ENCODE peak calls at places on chromosomes 3 and 15, in seven cellular contexts. E is GM12878, Y is K562, K is HCT116, S is H1, J is HepG2, P is SK-N-SH. O is an unnamed sample.

GRCh38 chr3:119295816-119296484 is 1.8 kb downstream of the ARHGAP31 start:
- DNase-seq in K (no peak), P (no peak), J (no peak), E (no peak), S (no peak), Y (no peak), O (no peak)

GRCh38 chr15:101170568-101171350 is 81.1 kb downstream of the CHSY1 start:
- DNase-seq in S (no peak), K (no peak), Y (no peak), E (no peak), J (no peak), P (no peak), O (no peak)

GRCh38 chr3:107523361-107524213 is 825 bp downstream of the BBX start:
- DNase-seq in K (no peak), E (no peak), S (no peak), J (peak; percentile 5), Y (peak; percentile 44), P (peak; percentile 77), O (peak; percentile 69)

GRCh38 chr3:34405159-34405558 is 606.7 kb downstream of the PDCD6IP start:
- DNase-seq in S (no peak), J (no peak), Y (no peak), P (no peak), K (no peak), E (no peak), O (no peak)

GRCh38 chr3:195077611-195078540 is 193.1 kb downstream of the XXYLT1 start:
- DNase-seq in P (peak; percentile 56), Y (no peak), K (no peak), J (no peak), S (no peak), E (no peak), O (no peak)

GRCh38 chr15:61921093-61921492 is 139.2 kb downstream of the VPS13C start:
- DNase-seq in K (no peak), E (no peak), P (no peak), J (no peak), Y (no peak), S (no peak), O (no peak)

GRCh38 chr3:177041021-177041729 is 156.1 kb downstream of the TBL1XR1 start:
- DNase-seq in J (no peak), P (no peak), E (no peak), K (no peak), Y (no peak), S (no peak), O (peak; percentile 54)

GRCh38 chr3:84904212-84904611 is 54.6 kb upstream of the CADM2 start:
- DNase-seq in P (no peak), E (no peak), K (no peak), Y (no peak), J (no peak), S (no peak), O (no peak)

GRCh38 chr15:81308260-81308659 is 15.7 kb downstream of the STARD5 start:
- DNase-seq in Y (no peak), K (no peak), P (no peak), S (no peak), E (no peak), J (no peak), O (no peak)

GRCh38 chr15:25850154-25851111 is 12.7 kb downstream of the ATP10A start:
- DNase-seq in J (peak; percentile 74), K (no peak), S (no peak), E (peak; percentile 28), Y (peak; percentile 56), P (peak; percentile 67), O (peak; percentile 87)

GRCh38 chr3:53794597-53794996 is 51.6 kb downstream of the CHDH start:
- DNase-seq in P (no peak), E (no peak), S (no peak), Y (no peak), J (no peak), K (no peak), O (no peak)

GRCh38 chr3:53798144-53798543 is 48.1 kb downstream of the CHDH start:
- DNase-seq in S (no peak), K (no peak), E (no peak), J (no peak), P (no peak), Y (no peak), O (no peak)

GRCh38 chr3:53799338-53799865 is 46.8 kb downstream of the CHDH start:
- DNase-seq in S (no peak), K (no peak), P (no peak), Y (no peak), E (no peak), J (no peak), O (no peak)

GRCh38 chr3:53795176-53795575 is 51.0 kb downstream of the CHDH start:
- DNase-seq in J (no peak), K (no peak), P (no peak), S (no peak), E (no peak), Y (no peak), O (no peak)

DNA sequence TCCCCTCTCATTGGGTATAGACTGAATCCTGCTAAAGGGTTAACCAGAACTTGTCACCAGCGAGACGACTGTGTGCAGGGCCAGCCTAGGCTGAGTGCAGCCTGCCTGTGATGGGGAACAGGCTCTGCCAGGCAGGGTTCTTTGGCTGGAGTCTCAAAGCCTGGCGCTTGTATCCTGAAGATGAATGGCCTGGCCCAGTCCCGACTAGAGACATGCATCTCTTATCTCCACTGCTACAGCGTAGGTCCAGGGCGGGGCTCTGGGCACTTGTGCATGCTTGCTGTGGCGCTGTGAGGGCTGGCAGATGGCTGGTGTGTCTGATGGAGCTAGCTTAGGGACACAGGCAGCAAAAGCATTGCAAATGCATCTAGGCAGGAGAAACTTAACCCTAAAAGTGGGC is 50.1 kb downstream of the CHDH start:
- DNase-seq in Y (no peak), S (no peak), J (no peak), E (no peak), P (peak; percentile 91), K (no peak), O (no peak)
- TF ChIP-seq JUND in Y (no peak), S (no peak), J (no peak), E (no peak), P (no peak), K (no peak), O (no peak)

GRCh38 chr3:16140894-16141285 is 33.6 kb upstream of the GALNT15 start:
- DNase-seq in Y (no peak), S (no peak), P (no peak), J (no peak), E (no peak), K (no peak), O (no peak)

GRCh38 chr3:16137977-16138376 is 36.5 kb upstream of the GALNT15 start:
- DNase-seq in S (no peak), J (no peak), E (no peak), P (no peak), Y (no peak), K (no peak), O (no peak)

GRCh38 chr3:16142350-16143050 is 32.0 kb upstream of the GALNT15 start:
- DNase-seq in P (no peak), J (no peak), K (no peak), E (no peak), Y (no peak), S (no peak), O (no peak)

GRCh38 chr3:16137044-16137443 is 37.4 kb upstream of the GALNT15 start:
- DNase-seq in S (no peak), Y (no peak), J (no peak), E (no peak), K (no peak), P (no peak), O (no peak)

DNA sequence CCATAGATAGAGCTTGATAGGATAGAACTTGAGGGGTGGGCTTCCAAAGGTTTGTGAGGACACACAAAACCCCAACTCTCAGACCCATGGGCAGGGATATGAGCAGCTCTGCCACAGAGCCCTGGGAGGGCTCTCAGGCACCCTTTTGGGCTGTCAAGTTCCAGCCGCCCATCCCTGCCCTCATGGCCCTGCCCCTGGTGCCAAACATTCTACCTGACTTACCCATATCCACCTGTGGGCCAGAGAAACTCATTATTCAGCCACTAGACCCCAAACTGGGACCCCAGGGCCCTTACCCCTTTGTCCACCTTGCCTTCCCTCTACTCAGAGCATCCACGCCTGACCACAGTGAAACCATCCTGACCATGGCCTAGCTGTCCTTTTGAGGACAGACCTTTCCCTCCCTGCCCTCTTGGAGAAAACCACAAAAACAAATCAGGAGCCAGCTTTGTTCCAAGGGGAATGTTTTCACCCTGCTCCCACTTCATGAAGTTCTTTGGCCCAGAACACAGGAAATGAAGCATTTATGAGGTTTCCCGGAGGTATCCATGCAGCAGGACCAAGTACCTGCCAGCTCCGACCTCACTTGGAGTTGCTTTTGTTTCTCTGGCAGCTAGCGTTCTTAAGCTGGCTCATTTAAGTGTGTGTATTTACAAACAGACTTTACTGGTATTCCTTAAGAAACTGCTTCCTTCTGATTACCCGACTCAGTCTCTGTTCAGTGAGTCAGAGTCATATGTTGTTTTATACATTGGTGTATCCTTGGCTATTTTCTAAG is 34.2 kb upstream of the GALNT15 start:
- DNase-seq in E (no peak), S (no peak), K (no peak), Y (no peak), J (no peak), P (no peak), O (no peak)
- TF ChIP-seq JUND in E (no peak), S (no peak), K (no peak), Y (no peak), J (no peak), P (peak; percentile 13), O (no peak)

GRCh38 chr3:148884261-148884660 is 19.2 kb downstream of the CPA3 start:
- DNase-seq in E (no peak), Y (no peak), K (no peak), S (no peak), P (no peak), J (no peak), O (no peak)
- TF ChIP-seq JUND in E (no peak), Y (no peak), K (no peak), S (no peak), P (no peak), J (no peak), O (no peak)

DNA sequence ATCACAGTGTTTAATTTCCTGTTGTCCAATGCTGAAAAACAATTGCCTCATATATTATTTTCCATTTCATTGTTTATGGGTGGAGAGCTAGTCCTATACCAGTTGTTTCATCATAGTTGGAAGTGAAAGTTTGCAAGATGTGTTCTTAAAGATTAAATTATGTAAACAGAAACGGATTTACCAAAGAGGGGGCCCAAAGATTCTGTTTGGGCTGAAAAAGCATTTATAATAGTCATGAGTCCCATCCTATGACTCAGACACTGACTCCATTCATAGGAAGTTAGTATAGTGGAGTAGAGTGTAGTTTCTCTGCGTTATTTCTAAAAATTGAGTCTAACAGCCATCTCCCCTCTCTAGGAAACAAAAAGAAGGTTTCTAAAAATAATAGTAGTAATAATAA is 24.3 kb downstream of the NFKBIZ start:
- DNase-seq in S (no peak), K (no peak), J (no peak), P (no peak), Y (no peak), E (no peak), O (no peak)
- TF ChIP-seq JUND in S (no peak), K (no peak), J (no peak), P (peak; percentile 61), Y (no peak), E (no peak), O (no peak)

DNA sequence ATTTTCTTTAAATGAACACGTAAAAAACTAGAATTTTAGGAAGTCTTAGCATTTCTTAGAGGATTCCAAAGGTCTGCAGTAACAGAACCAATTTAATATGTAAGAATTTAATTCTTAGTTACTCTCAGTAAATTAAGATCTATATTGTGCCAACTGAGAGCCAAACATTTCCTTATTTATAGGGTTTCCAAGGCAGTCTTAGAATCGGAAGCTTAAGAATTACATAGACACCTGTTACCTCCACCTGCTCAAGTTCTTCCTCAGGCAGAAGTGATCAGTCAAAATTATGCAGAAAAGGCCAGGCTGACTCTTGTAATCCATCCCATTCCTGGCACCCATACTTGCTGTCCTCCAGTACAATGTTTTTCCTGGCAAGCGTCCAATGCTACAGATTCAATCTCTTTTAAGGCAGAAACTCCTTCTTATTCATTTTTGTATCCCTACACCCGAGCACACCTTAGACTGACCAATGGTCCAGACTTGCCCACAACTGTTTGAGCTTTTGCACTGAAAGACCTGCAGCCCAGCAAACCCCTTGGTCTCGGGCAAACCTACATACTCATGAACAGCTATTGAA is 64.3 kb downstream of the NCEH1 start:
- DNase-seq in Y (peak; percentile 17), K (no peak), J (no peak), P (peak; percentile 22), S (no peak), E (no peak), O (no peak)
- TF ChIP-seq JUND in Y (no peak), K (no peak), J (no peak), P (no peak), S (no peak), E (no peak), O (no peak)

O was measured in T47D.